ENCODE peak calls at places on chromosomes 5 and 9, in ten cellular contexts. One of them, this sample, is unnamed.

GRCh38 chr5:148785223-148785622 is 41.2 kb upstream of the ADRB2 start:
- DNase-seq in astrocyte of the spinal cord: no peak
- DNase-seq in cardiac fibroblast: no peak
- DNase-seq in mucosa of gallbladder: no peak
- DNase-seq in T-helper 1 cell: no peak
- DNase-seq in T-helper 2 cell treated with Interferon-gamma antibody and Interleukin-4, amounts not matched to agents 5 μg/mL and 100 μg/mL, for 36 hours: no peak
- DNase-seq in NCI-H1092 treated with DMSO at 0.1 percent for 48 hours: no peak
- DNase-seq in mucosa of descending colon: no peak
- DNase-seq in kidney tubule cell: no peak
- DNase-seq in GM06990: no peak
- DNase-seq in this sample: no peak

GRCh38 chr5:167720676-167721260 is 570.7 kb upstream of the WWC1 start:
- DNase-seq in GM06990: no peak
- DNase-seq in astrocyte of the spinal cord: peak
- DNase-seq in mucosa of gallbladder: no peak
- DNase-seq in T-helper 2 cell treated with Interferon-gamma antibody and Interleukin-4, amounts not matched to agents 5 μg/mL and 100 μg/mL, for 36 hours: no peak
- DNase-seq in cardiac fibroblast: no peak
- DNase-seq in NCI-H1092 treated with DMSO at 0.1 percent for 48 hours: no peak
- DNase-seq in T-helper 1 cell: no peak
- DNase-seq in kidney tubule cell: no peak
- DNase-seq in mucosa of descending colon: no peak
- DNase-seq in this sample: no peak

GRCh38 chr9:101485873-101486692 is 47.6 kb upstream of the RNF20 start:
- DNase-seq in mucosa of gallbladder: peak
- DNase-seq in GM06990: peak
- DNase-seq in cardiac fibroblast: peak
- DNase-seq in kidney tubule cell: peak
- DNase-seq in T-helper 2 cell treated with Interferon-gamma antibody and Interleukin-4, amounts not matched to agents 5 μg/mL and 100 μg/mL, for 36 hours: no peak
- DNase-seq in astrocyte of the spinal cord: peak
- DNase-seq in mucosa of descending colon: peak
- DNase-seq in NCI-H1092 treated with DMSO at 0.1 percent for 48 hours: peak
- DNase-seq in T-helper 1 cell: no peak
- DNase-seq in this sample: peak

GRCh38 chr5:35626108-35626507 is 8.4 kb downstream of the SPEF2 start:
- DNase-seq in T-helper 1 cell: no peak
- DNase-seq in astrocyte of the spinal cord: no peak
- DNase-seq in cardiac fibroblast: no peak
- DNase-seq in T-helper 2 cell treated with Interferon-gamma antibody and Interleukin-4, amounts not matched to agents 5 μg/mL and 100 μg/mL, for 36 hours: no peak
- DNase-seq in mucosa of gallbladder: no peak
- DNase-seq in mucosa of descending colon: no peak
- DNase-seq in NCI-H1092 treated with DMSO at 0.1 percent for 48 hours: no peak
- DNase-seq in kidney tubule cell: peak
- DNase-seq in GM06990: no peak
- DNase-seq in this sample: no peak

GRCh38 chr5:140821375-140822280 is at the start of gene PCDHA5:
- DNase-seq in cardiac fibroblast: peak
- DNase-seq in kidney tubule cell: peak
- DNase-seq in T-helper 1 cell: no peak
- DNase-seq in NCI-H1092 treated with DMSO at 0.1 percent for 48 hours: no peak
- DNase-seq in T-helper 2 cell treated with Interferon-gamma antibody and Interleukin-4, amounts not matched to agents 5 μg/mL and 100 μg/mL, for 36 hours: no peak
- DNase-seq in GM06990: no peak
- DNase-seq in astrocyte of the spinal cord: no peak
- DNase-seq in mucosa of gallbladder: no peak
- DNase-seq in mucosa of descending colon: no peak
- DNase-seq in this sample: no peak

GRCh38 chr5:177982072-177982727 is 13.8 kb downstream of the PROP1 start:
- DNase-seq in T-helper 2 cell treated with Interferon-gamma antibody and Interleukin-4, amounts not matched to agents 5 μg/mL and 100 μg/mL, for 36 hours: peak
- DNase-seq in mucosa of gallbladder: no peak
- DNase-seq in mucosa of descending colon: no peak
- DNase-seq in astrocyte of the spinal cord: no peak
- DNase-seq in NCI-H1092 treated with DMSO at 0.1 percent for 48 hours: no peak
- DNase-seq in GM06990: no peak
- DNase-seq in T-helper 1 cell: no peak
- DNase-seq in kidney tubule cell: no peak
- DNase-seq in cardiac fibroblast: no peak
- DNase-seq in this sample: no peak

GRCh38 chr9:33734911-33735310 is 60.5 kb upstream of the PRSS3 start:
- DNase-seq in cardiac fibroblast: no peak
- DNase-seq in T-helper 1 cell: no peak
- DNase-seq in mucosa of descending colon: no peak
- DNase-seq in T-helper 2 cell treated with Interferon-gamma antibody and Interleukin-4, amounts not matched to agents 5 μg/mL and 100 μg/mL, for 36 hours: no peak
- DNase-seq in kidney tubule cell: peak
- DNase-seq in mucosa of gallbladder: no peak
- DNase-seq in NCI-H1092 treated with DMSO at 0.1 percent for 48 hours: no peak
- DNase-seq in astrocyte of the spinal cord: no peak
- DNase-seq in GM06990: no peak
- DNase-seq in this sample: no peak

GRCh38 chr5:178422400-178422775 is 167.8 kb downstream of the COL23A1 start:
- DNase-seq in T-helper 2 cell treated with Interferon-gamma antibody and Interleukin-4, amounts not matched to agents 5 μg/mL and 100 μg/mL, for 36 hours: no peak
- DNase-seq in astrocyte of the spinal cord: no peak
- DNase-seq in kidney tubule cell: no peak
- DNase-seq in NCI-H1092 treated with DMSO at 0.1 percent for 48 hours: no peak
- DNase-seq in T-helper 1 cell: no peak
- DNase-seq in cardiac fibroblast: no peak
- DNase-seq in mucosa of gallbladder: no peak
- DNase-seq in GM06990: no peak
- DNase-seq in mucosa of descending colon: no peak
- DNase-seq in this sample: no peak

GRCh38 chr9:3875371-3876132 is 349.8 kb upstream of the RFX3 start:
- DNase-seq in astrocyte of the spinal cord: peak
- DNase-seq in cardiac fibroblast: peak
- DNase-seq in mucosa of gallbladder: no peak
- DNase-seq in NCI-H1092 treated with DMSO at 0.1 percent for 48 hours: no peak
- DNase-seq in GM06990: no peak
- DNase-seq in kidney tubule cell: peak
- DNase-seq in T-helper 1 cell: no peak
- DNase-seq in T-helper 2 cell treated with Interferon-gamma antibody and Interleukin-4, amounts not matched to agents 5 μg/mL and 100 μg/mL, for 36 hours: no peak
- DNase-seq in mucosa of descending colon: no peak
- DNase-seq in this sample: peak

GRCh38 chr5:68459093-68459492 is 243.5 kb downstream of the PIK3R1 start:
- DNase-seq in mucosa of descending colon: no peak
- DNase-seq in kidney tubule cell: no peak
- DNase-seq in T-helper 2 cell treated with Interferon-gamma antibody and Interleukin-4, amounts not matched to agents 5 μg/mL and 100 μg/mL, for 36 hours: no peak
- DNase-seq in GM06990: no peak
- DNase-seq in mucosa of gallbladder: no peak
- DNase-seq in T-helper 1 cell: no peak
- DNase-seq in astrocyte of the spinal cord: no peak
- DNase-seq in NCI-H1092 treated with DMSO at 0.1 percent for 48 hours: peak
- DNase-seq in cardiac fibroblast: no peak
- DNase-seq in this sample: no peak

GRCh38 chr9:113999256-114000062 is 78.6 kb downstream of the AMBP start:
- DNase-seq in mucosa of gallbladder: peak
- DNase-seq in astrocyte of the spinal cord: no peak
- DNase-seq in GM06990: no peak
- DNase-seq in cardiac fibroblast: no peak
- DNase-seq in T-helper 1 cell: no peak
- DNase-seq in mucosa of descending colon: no peak
- DNase-seq in T-helper 2 cell treated with Interferon-gamma antibody and Interleukin-4, amounts not matched to agents 5 μg/mL and 100 μg/mL, for 36 hours: no peak
- DNase-seq in kidney tubule cell: no peak
- DNase-seq in NCI-H1092 treated with DMSO at 0.1 percent for 48 hours: no peak
- DNase-seq in this sample: no peak

GRCh38 chr5:107858324-107858723 is 187.6 kb upstream of the EFNA5 start:
- DNase-seq in kidney tubule cell: no peak
- DNase-seq in GM06990: no peak
- DNase-seq in cardiac fibroblast: no peak
- DNase-seq in T-helper 1 cell: no peak
- DNase-seq in astrocyte of the spinal cord: no peak
- DNase-seq in mucosa of gallbladder: no peak
- DNase-seq in NCI-H1092 treated with DMSO at 0.1 percent for 48 hours: no peak
- DNase-seq in mucosa of descending colon: no peak
- DNase-seq in T-helper 2 cell treated with Interferon-gamma antibody and Interleukin-4, amounts not matched to agents 5 μg/mL and 100 μg/mL, for 36 hours: no peak
- DNase-seq in this sample: no peak

GRCh38 chr9:27033815-27034403 is 28.4 kb upstream of the LRRC19 start:
- DNase-seq in T-helper 2 cell treated with Interferon-gamma antibody and Interleukin-4, amounts not matched to agents 5 μg/mL and 100 μg/mL, for 36 hours: no peak
- DNase-seq in GM06990: peak
- DNase-seq in mucosa of descending colon: no peak
- DNase-seq in cardiac fibroblast: peak
- DNase-seq in T-helper 1 cell: no peak
- DNase-seq in kidney tubule cell: peak
- DNase-seq in mucosa of gallbladder: peak
- DNase-seq in astrocyte of the spinal cord: peak
- DNase-seq in NCI-H1092 treated with DMSO at 0.1 percent for 48 hours: peak
- DNase-seq in this sample: peak

GRCh38 chr5:61069150-61069549 is 93.1 kb downstream of the SMIM15 start:
- DNase-seq in cardiac fibroblast: no peak
- DNase-seq in T-helper 2 cell treated with Interferon-gamma antibody and Interleukin-4, amounts not matched to agents 5 μg/mL and 100 μg/mL, for 36 hours: no peak
- DNase-seq in kidney tubule cell: no peak
- DNase-seq in NCI-H1092 treated with DMSO at 0.1 percent for 48 hours: no peak
- DNase-seq in mucosa of descending colon: no peak
- DNase-seq in astrocyte of the spinal cord: no peak
- DNase-seq in T-helper 1 cell: no peak
- DNase-seq in mucosa of gallbladder: no peak
- DNase-seq in GM06990: no peak
- DNase-seq in this sample: no peak

GRCh38 chr5:102933721-102934459 is 178.8 kb downstream of the PAM start:
- DNase-seq in astrocyte of the spinal cord: no peak
- DNase-seq in mucosa of gallbladder: no peak
- DNase-seq in T-helper 1 cell: no peak
- DNase-seq in NCI-H1092 treated with DMSO at 0.1 percent for 48 hours: no peak
- DNase-seq in mucosa of descending colon: no peak
- DNase-seq in T-helper 2 cell treated with Interferon-gamma antibody and Interleukin-4, amounts not matched to agents 5 μg/mL and 100 μg/mL, for 36 hours: no peak
- DNase-seq in GM06990: no peak
- DNase-seq in kidney tubule cell: no peak
- DNase-seq in cardiac fibroblast: no peak
- DNase-seq in this sample: no peak

GRCh38 chr5:126301056-126301455 is 122.2 kb upstream of the GRAMD2B start:
- DNase-seq in GM06990: no peak
- DNase-seq in T-helper 2 cell treated with Interferon-gamma antibody and Interleukin-4, amounts not matched to agents 5 μg/mL and 100 μg/mL, for 36 hours: no peak
- DNase-seq in kidney tubule cell: no peak
- DNase-seq in cardiac fibroblast: no peak
- DNase-seq in astrocyte of the spinal cord: no peak
- DNase-seq in NCI-H1092 treated with DMSO at 0.1 percent for 48 hours: no peak
- DNase-seq in mucosa of descending colon: no peak
- DNase-seq in T-helper 1 cell: no peak
- DNase-seq in mucosa of gallbladder: no peak
- DNase-seq in this sample: no peak

GRCh38 chr9:98576859-98577258 is 131.9 kb downstream of the GABBR2 start:
- DNase-seq in mucosa of gallbladder: no peak
- DNase-seq in GM06990: no peak
- DNase-seq in cardiac fibroblast: no peak
- DNase-seq in kidney tubule cell: no peak
- DNase-seq in NCI-H1092 treated with DMSO at 0.1 percent for 48 hours: no peak
- DNase-seq in T-helper 1 cell: no peak
- DNase-seq in mucosa of descending colon: no peak
- DNase-seq in astrocyte of the spinal cord: no peak
- DNase-seq in T-helper 2 cell treated with Interferon-gamma antibody and Interleukin-4, amounts not matched to agents 5 μg/mL and 100 μg/mL, for 36 hours: no peak
- DNase-seq in this sample: no peak

GRCh38 chr5:174376726-174377373 is 331.3 kb downstream of the NSG2 start:
- DNase-seq in mucosa of descending colon: no peak
- DNase-seq in T-helper 1 cell: no peak
- DNase-seq in GM06990: no peak
- DNase-seq in astrocyte of the spinal cord: no peak
- DNase-seq in cardiac fibroblast: no peak
- DNase-seq in NCI-H1092 treated with DMSO at 0.1 percent for 48 hours: no peak
- DNase-seq in mucosa of gallbladder: no peak
- DNase-seq in kidney tubule cell: no peak
- DNase-seq in T-helper 2 cell treated with Interferon-gamma antibody and Interleukin-4, amounts not matched to agents 5 μg/mL and 100 μg/mL, for 36 hours: no peak
- DNase-seq in this sample: no peak

GRCh38 chr5:11540112-11540511 is 364.1 kb downstream of the CTNND2 start:
- DNase-seq in GM06990: no peak
- DNase-seq in cardiac fibroblast: no peak
- DNase-seq in kidney tubule cell: no peak
- DNase-seq in T-helper 1 cell: no peak
- DNase-seq in mucosa of descending colon: no peak
- DNase-seq in T-helper 2 cell treated with Interferon-gamma antibody and Interleukin-4, amounts not matched to agents 5 μg/mL and 100 μg/mL, for 36 hours: no peak
- DNase-seq in astrocyte of the spinal cord: no peak
- DNase-seq in NCI-H1092 treated with DMSO at 0.1 percent for 48 hours: no peak
- DNase-seq in mucosa of gallbladder: no peak
- DNase-seq in this sample: no peak

GRCh38 chr9:110788871-110789270 is 120.3 kb downstream of the MUSK start:
- DNase-seq in cardiac fibroblast: no peak
- DNase-seq in mucosa of descending colon: no peak
- DNase-seq in GM06990: no peak
- DNase-seq in NCI-H1092 treated with DMSO at 0.1 percent for 48 hours: no peak
- DNase-seq in T-helper 1 cell: no peak
- DNase-seq in mucosa of gallbladder: no peak
- DNase-seq in T-helper 2 cell treated with Interferon-gamma antibody and Interleukin-4, amounts not matched to agents 5 μg/mL and 100 μg/mL, for 36 hours: no peak
- DNase-seq in astrocyte of the spinal cord: no peak
- DNase-seq in kidney tubule cell: no peak
- DNase-seq in this sample: no peak

GRCh38 chr5:132472431-132472830 is 18.1 kb downstream of the IRF1 start:
- DNase-seq in mucosa of descending colon: no peak
- DNase-seq in T-helper 2 cell treated with Interferon-gamma antibody and Interleukin-4, amounts not matched to agents 5 μg/mL and 100 μg/mL, for 36 hours: no peak
- DNase-seq in mucosa of gallbladder: no peak
- DNase-seq in cardiac fibroblast: no peak
- DNase-seq in T-helper 1 cell: peak
- DNase-seq in GM06990: no peak
- DNase-seq in kidney tubule cell: no peak
- DNase-seq in astrocyte of the spinal cord: no peak
- DNase-seq in NCI-H1092 treated with DMSO at 0.1 percent for 48 hours: no peak
- DNase-seq in this sample: no peak

GRCh38 chr5:33319841-33320240 is 120.9 kb upstream of the TARS1 start:
- DNase-seq in NCI-H1092 treated with DMSO at 0.1 percent for 48 hours: no peak
- DNase-seq in mucosa of gallbladder: no peak
- DNase-seq in T-helper 1 cell: no peak
- DNase-seq in astrocyte of the spinal cord: peak
- DNase-seq in mucosa of descending colon: no peak
- DNase-seq in GM06990: no peak
- DNase-seq in kidney tubule cell: no peak
- DNase-seq in T-helper 2 cell treated with Interferon-gamma antibody and Interleukin-4, amounts not matched to agents 5 μg/mL and 100 μg/mL, for 36 hours: no peak
- DNase-seq in cardiac fibroblast: peak
- DNase-seq in this sample: peak

GRCh38 chr5:133240425-133241091 is 188.7 kb downstream of the HSPA4 start:
- DNase-seq in T-helper 2 cell treated with Interferon-gamma antibody and Interleukin-4, amounts not matched to agents 5 μg/mL and 100 μg/mL, for 36 hours: peak
- DNase-seq in T-helper 1 cell: no peak
- DNase-seq in GM06990: peak
- DNase-seq in astrocyte of the spinal cord: peak
- DNase-seq in mucosa of descending colon: no peak
- DNase-seq in cardiac fibroblast: peak
- DNase-seq in kidney tubule cell: peak
- DNase-seq in NCI-H1092 treated with DMSO at 0.1 percent for 48 hours: no peak
- DNase-seq in mucosa of gallbladder: peak
- DNase-seq in this sample: peak

This sample was measured in fibroblast of gingiva.